ENCODE peak calls at places on chromosomes 1 and 21, in nine cellular contexts. D is uterus, H is thyroid gland, R is adrenal gland, C is sigmoid colon, N is gastrocnemius medialis, B is A549, T is esophagus squamous epithelium, Q is lower leg skin. K is an unnamed sample.

GRCh38 chr21:39348040-39348354 is 891 bp downstream of the HMGN1 start:
- DNase-seq in R (no peak), N (no peak), B (no peak), D (no peak), C (no peak), T (no peak), Q (no peak), H (no peak), K (no peak)

GRCh38 chr1:232247669-232248068 is 382.3 kb downstream of the SIPA1L2 start:
- DNase-seq in C (no peak), N (no peak), H (no peak), B (no peak), R (no peak), T (no peak), D (no peak), Q (no peak), K (no peak)

GRCh38 chr1:181043025-181043880 is 9.5 kb downstream of the MR1 start:
- DNase-seq in R (peak), B (peak), Q (no peak), C (no peak), N (no peak), H (peak), D (no peak), T (no peak), K (peak)

GRCh38 chr1:228093050-228093906 is 9.8 kb downstream of the C1orf35 start:
- DNase-seq in B (no peak), D (no peak), N (peak), T (no peak), R (no peak), Q (peak), H (no peak), C (peak), K (peak)

GRCh38 chr1:243253211-243253926 is 1.7 kb downstream of the CEP170 start:
- DNase-seq in Q (no peak), C (no peak), N (no peak), T (no peak), R (no peak), B (no peak), D (no peak), H (no peak), K (no peak)

GRCh38 chr1:154729031-154729442 is 121.1 kb upstream of the ADAR start:
- DNase-seq in T (no peak), C (peak), B (peak), H (no peak), N (no peak), R (no peak), Q (no peak), D (peak), K (no peak)

GRCh38 chr1:218524986-218525385 is 179.8 kb downstream of the TGFB2 start:
- DNase-seq in N (no peak), B (no peak), H (peak), R (no peak), C (no peak), D (no peak), Q (no peak), T (no peak), K (no peak)

GRCh38 chr1:18950415-18951026 is 6.0 kb downstream of the IFFO2 start:
- DNase-seq in C (peak), N (no peak), D (no peak), B (no peak), Q (peak), H (peak), T (no peak), R (peak), K (no peak)

GRCh38 chr1:110210604-110211502 is 739 bp downstream of the KCNC4 start:
- DNase-seq in N (no peak), C (peak), T (no peak), H (peak), R (peak), B (peak), Q (peak), D (peak), K (peak)

GRCh38 chr1:171653796-171654704 is 1.6 kb upstream of the MYOC start:
- DNase-seq in D (peak), N (no peak), C (peak), R (no peak), B (no peak), H (no peak), T (no peak), Q (no peak), K (no peak)

GRCh38 chr1:182564605-182565004 is 24.5 kb downstream of the RNASEL start:
- DNase-seq in R (no peak), Q (no peak), T (no peak), D (no peak), C (no peak), N (no peak), H (no peak), B (no peak), K (no peak)

GRCh38 chr1:230350208-230350921 is 75.8 kb downstream of the PGBD5 start:
- DNase-seq in Q (no peak), C (no peak), T (no peak), H (no peak), B (no peak), R (peak), N (peak), D (no peak), K (no peak)

GRCh38 chr1:54013393-54014008 is 4.5 kb downstream of the LDLRAD1 start:
- DNase-seq in N (no peak), R (no peak), D (no peak), B (no peak), C (no peak), Q (no peak), T (no peak), H (no peak), K (no peak)

GRCh38 chr21:37207441-37208009 is 59.6 kb downstream of the VPS26C start:
- DNase-seq in R (peak), Q (no peak), H (peak), B (no peak), C (no peak), N (peak), D (no peak), T (no peak), K (no peak)

GRCh38 chr1:205301842-205302588 is 19.5 kb downstream of the NUAK2 start:
- DNase-seq in Q (no peak), R (no peak), C (no peak), D (no peak), H (no peak), B (peak), N (no peak), T (no peak), K (peak)

GRCh38 chr1:206502813-206503212 is 4.5 kb upstream of the RASSF5 start:
- DNase-seq in D (no peak), B (no peak), Q (no peak), C (no peak), N (no peak), H (no peak), T (no peak), R (no peak), K (no peak)

GRCh38 chr1:32200226-32201010 is at the start of gene CCDC28B:
- DNase-seq in H (peak), N (peak), Q (peak), T (no peak), B (no peak), C (peak), R (peak), D (peak), K (peak)

GRCh38 chr1:93999806-94000205 is 90.6 kb upstream of the GCLM start:
- DNase-seq in D (no peak), N (no peak), R (no peak), Q (no peak), H (no peak), C (no peak), T (no peak), B (no peak), K (no peak)

GRCh38 chr1:151455966-151456365 is 3.3 kb downstream of the POGZ start:
- DNase-seq in H (no peak), R (no peak), Q (no peak), B (no peak), N (no peak), D (no peak), C (no peak), T (no peak), K (no peak)

GRCh38 chr21:14900058-14900457 is 164.7 kb downstream of the NRIP1 start:
- DNase-seq in R (no peak), N (no peak), D (no peak), Q (no peak), T (no peak), B (no peak), C (no peak), H (no peak), K (no peak)

GRCh38 chr1:46244656-46245371 is 2.7 kb upstream of the RAD54L start:
- DNase-seq in T (no peak), H (no peak), N (no peak), C (no peak), D (no peak), R (no peak), B (peak), Q (no peak), K (no peak)

GRCh38 chr1:183693521-183693920 is 40.4 kb upstream of the APOBEC4 start:
- DNase-seq in H (no peak), C (no peak), Q (no peak), D (no peak), T (no peak), B (no peak), R (no peak), N (no peak), K (no peak)
- TF ChIP-seq POLR2A in H (no peak), C (no peak), Q (no peak), D (no peak), T (no peak), B (no peak), R (no peak), N (no peak), K (no peak)

GRCh38 chr1:8247821-8248436 is 70.0 kb upstream of the SLC45A1 start:
- DNase-seq in R (no peak), N (no peak), H (peak), D (no peak), Q (no peak), T (no peak), B (no peak), C (no peak), K (no peak)
- H3K4me3 ChIP-seq in R (no peak), N (no peak), H (no peak), D (no peak), Q (no peak), T (no peak), B (no peak), C (no peak), K (no peak)

DNA sequence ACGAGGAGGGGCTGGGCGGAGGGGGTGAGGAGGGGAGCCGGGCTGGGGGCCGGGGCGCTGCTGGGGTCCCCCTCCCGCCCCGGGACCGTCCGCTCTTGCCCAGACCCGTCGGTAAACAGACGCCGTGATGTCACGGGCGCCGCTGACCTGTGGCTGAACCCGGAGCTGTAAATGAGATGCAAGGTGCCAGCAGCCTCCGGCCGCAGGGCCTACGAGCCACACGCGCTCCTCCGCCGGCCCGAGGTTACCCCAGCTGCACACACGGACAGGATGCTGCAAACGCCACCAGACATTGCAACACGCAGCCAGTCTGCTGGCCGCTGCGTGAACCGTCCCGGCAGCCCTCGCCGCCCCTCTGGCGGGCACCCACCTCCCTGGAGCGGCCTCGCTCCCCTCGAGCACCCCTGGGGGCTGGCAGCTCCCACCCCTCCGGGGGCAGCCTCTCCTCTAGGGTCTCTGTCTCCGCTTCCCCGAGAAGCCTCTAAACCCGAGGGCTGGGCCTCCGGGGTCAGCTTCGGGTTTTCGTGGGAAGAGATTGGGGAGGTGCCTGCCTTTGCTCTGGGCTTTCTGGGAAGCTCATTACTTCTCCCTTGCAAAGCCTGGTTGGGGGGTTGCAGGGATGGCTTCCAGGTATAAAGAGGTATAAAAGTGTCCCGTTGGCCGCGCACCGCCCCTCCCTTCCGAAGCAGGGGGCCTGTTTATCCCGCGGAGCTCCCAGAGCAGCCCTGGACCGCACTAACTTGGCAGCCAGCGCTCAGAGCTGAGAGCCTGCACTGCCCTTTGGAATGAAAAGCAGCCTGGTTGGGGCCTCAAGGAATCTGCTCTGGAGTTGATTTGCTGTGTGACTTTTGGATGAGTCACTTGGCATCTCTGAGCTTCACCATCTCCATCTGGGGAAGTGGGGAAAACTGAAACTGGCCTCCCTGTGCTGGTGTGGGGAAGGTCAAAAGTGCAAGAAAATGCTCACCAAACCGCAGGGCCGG is 21.9 kb downstream of the DHRS3 start:
- DNase-seq in B (peak), D (peak), C (peak), H (peak), N (peak), R (peak), Q (peak), T (no peak), K (peak)
- TF ChIP-seq POLR2A in B (peak), D (no peak), C (no peak), H (peak), N (peak), R (no peak), Q (no peak), T (no peak), K (no peak)

GRCh38 chr1:16048573-16049189 is 5.1 kb downstream of the CLCNKB start:
- DNase-seq in N (no peak), B (no peak), H (peak), D (peak), T (no peak), C (peak), R (no peak), Q (no peak), K (no peak)
- H3K4me3 ChIP-seq in N (peak), B (peak), H (peak), D (peak), T (peak), C (peak), R (no peak), Q (peak), K (peak)